ENCODE peak calls at places on chromosomes 6 and 20, in five cellular contexts. One of them, this sample, is unnamed.

GRCh38 chr20:12949429-12949980 is 59.3 kb upstream of the SPTLC3 start:
- DNase-seq in lung: no peak
- DNase-seq in neural progenitor cell: no peak
- DNase-seq in thoracic aorta: no peak
- DNase-seq in testis: no peak
- DNase-seq in this sample: no peak

GRCh38 chr6:21668794-21669193 is 75.2 kb downstream of the SOX4 start:
- DNase-seq in lung: no peak
- DNase-seq in neural progenitor cell: no peak
- DNase-seq in thoracic aorta: no peak
- DNase-seq in testis: no peak
- DNase-seq in this sample: no peak

GRCh38 chr20:58716476-58717277 is 24.1 kb downstream of the NPEPL1 start:
- DNase-seq in lung: peak
- DNase-seq in neural progenitor cell: peak
- DNase-seq in thoracic aorta: no peak
- DNase-seq in testis: no peak
- DNase-seq in this sample: no peak

GRCh38 chr6:112087136-112087908 is at the start of the genes FAM229B and TUBE1:
- DNase-seq in lung: peak
- DNase-seq in neural progenitor cell: peak
- DNase-seq in thoracic aorta: peak
- DNase-seq in testis: peak
- DNase-seq in this sample: peak

GRCh38 chr6:119612176-119612870 is 262.8 kb upstream of the MAN1A1 start:
- DNase-seq in lung: no peak
- DNase-seq in neural progenitor cell: no peak
- DNase-seq in thoracic aorta: no peak
- DNase-seq in testis: no peak
- DNase-seq in this sample: no peak

GRCh38 chr20:34907616-34908469 is 31.4 kb downstream of the ACSS2 start:
- DNase-seq in lung: peak
- DNase-seq in neural progenitor cell: peak
- DNase-seq in thoracic aorta: peak
- DNase-seq in testis: peak
- DNase-seq in this sample: peak

GRCh38 chr6:164151161-164151728 is 736.7 kb downstream of the QKI start:
- DNase-seq in lung: no peak
- DNase-seq in neural progenitor cell: peak
- DNase-seq in thoracic aorta: no peak
- DNase-seq in testis: peak
- DNase-seq in this sample: no peak

GRCh38 chr6:12803486-12803885 is 86.9 kb downstream of the PHACTR1 start:
- DNase-seq in lung: no peak
- DNase-seq in neural progenitor cell: no peak
- DNase-seq in thoracic aorta: no peak
- DNase-seq in testis: no peak
- DNase-seq in this sample: no peak

GRCh38 chr6:132752255-132752654 is 5.4 kb downstream of the VNN2 start:
- DNase-seq in lung: no peak
- DNase-seq in neural progenitor cell: no peak
- DNase-seq in thoracic aorta: no peak
- DNase-seq in testis: no peak
- DNase-seq in this sample: no peak

GRCh38 chr6:14530385-14530784 is 412.8 kb downstream of the CD83 start:
- DNase-seq in lung: no peak
- DNase-seq in neural progenitor cell: no peak
- DNase-seq in thoracic aorta: no peak
- DNase-seq in testis: no peak
- DNase-seq in this sample: no peak

GRCh38 chr6:163500105-163500504 is 85.6 kb downstream of the QKI start:
- DNase-seq in lung: no peak
- DNase-seq in neural progenitor cell: no peak
- DNase-seq in thoracic aorta: no peak
- DNase-seq in testis: no peak
- DNase-seq in this sample: no peak

GRCh38 chr20:15760217-15760567 is 813.1 kb downstream of the KIF16B start:
- DNase-seq in lung: no peak
- DNase-seq in neural progenitor cell: no peak
- DNase-seq in thoracic aorta: no peak
- DNase-seq in testis: no peak
- DNase-seq in this sample: no peak

GRCh38 chr6:43954311-43955131 is 172.7 kb downstream of the MRPL14 start:
- DNase-seq in lung: no peak
- DNase-seq in neural progenitor cell: no peak
- DNase-seq in thoracic aorta: no peak
- DNase-seq in testis: no peak
- DNase-seq in this sample: no peak

GRCh38 chr6:77430506-77430905 is 32.8 kb downstream of the HTR1B start:
- DNase-seq in lung: no peak
- DNase-seq in neural progenitor cell: no peak
- DNase-seq in thoracic aorta: no peak
- DNase-seq in testis: no peak
- DNase-seq in this sample: no peak

GRCh38 chr20:48047453-48047852 is 262.2 kb upstream of the SULF2 start:
- DNase-seq in lung: no peak
- DNase-seq in neural progenitor cell: no peak
- DNase-seq in thoracic aorta: no peak
- DNase-seq in testis: no peak
- DNase-seq in this sample: no peak

GRCh38 chr20:21707267-21707666 is 1.8 kb downstream of the PAX1 start:
- DNase-seq in lung: no peak
- DNase-seq in neural progenitor cell: no peak
- DNase-seq in thoracic aorta: no peak
- DNase-seq in testis: no peak
- DNase-seq in this sample: no peak

GRCh38 chr6:89313006-89313405 is 2.1 kb downstream of the GABRR2 start:
- DNase-seq in lung: no peak
- DNase-seq in neural progenitor cell: no peak
- DNase-seq in thoracic aorta: peak
- DNase-seq in testis: peak
- DNase-seq in this sample: no peak

GRCh38 chr6:134347916-134348805 is 30.2 kb upstream of the SGK1 start:
- DNase-seq in lung: no peak
- DNase-seq in neural progenitor cell: no peak
- DNase-seq in thoracic aorta: no peak
- DNase-seq in testis: no peak
- DNase-seq in this sample: no peak

GRCh38 chr6:47473791-47474351 is 3.7 kb upstream of the CD2AP start:
- DNase-seq in lung: no peak
- DNase-seq in neural progenitor cell: no peak
- DNase-seq in thoracic aorta: no peak
- DNase-seq in testis: no peak
- DNase-seq in this sample: no peak

GRCh38 chr20:41923604-41924003 is 305.4 kb upstream of the CHD6 start:
- DNase-seq in lung: no peak
- DNase-seq in neural progenitor cell: no peak
- DNase-seq in thoracic aorta: no peak
- DNase-seq in testis: no peak
- DNase-seq in this sample: no peak

GRCh38 chr6:128070406-128070805 is 169.5 kb upstream of the THEMIS start:
- DNase-seq in lung: no peak
- DNase-seq in neural progenitor cell: no peak
- DNase-seq in thoracic aorta: no peak
- DNase-seq in testis: no peak
- DNase-seq in this sample: no peak

DNA sequence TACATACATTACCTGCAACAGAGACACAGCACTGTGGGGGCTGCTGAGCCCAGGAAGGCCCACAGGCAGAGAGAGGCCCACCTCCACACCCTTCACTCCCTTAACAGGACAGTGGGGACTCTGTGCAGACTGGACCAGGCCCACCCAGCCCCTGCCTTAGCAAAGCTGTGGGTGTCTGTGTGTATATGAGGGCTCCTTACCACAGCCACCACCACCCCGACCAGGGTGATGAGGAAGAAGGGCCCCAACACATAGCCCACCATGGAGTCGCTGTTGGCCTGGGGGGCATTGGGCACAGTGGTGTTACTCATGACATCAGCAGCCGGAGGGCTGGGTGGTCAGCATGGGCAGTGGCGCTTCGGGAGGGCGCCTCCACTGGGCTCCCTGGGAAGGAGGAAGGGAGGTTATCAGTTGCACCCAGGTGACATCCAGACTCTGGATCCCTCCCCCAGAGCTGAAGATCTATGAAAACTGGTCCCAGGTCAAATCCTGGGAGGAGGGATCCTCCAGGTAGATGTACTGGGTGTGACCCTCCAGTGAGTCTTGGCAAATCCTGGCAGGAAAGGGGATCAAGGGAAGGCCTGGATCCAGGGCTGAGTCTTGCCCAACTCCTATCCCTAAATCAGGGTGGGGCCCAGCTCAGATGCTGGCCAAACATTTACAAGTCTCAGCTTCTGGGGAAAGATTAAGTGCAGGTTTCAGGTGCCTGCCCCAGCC is 1.2 kb downstream of the SMIM29 start:
- DNase-seq in lung: no peak
- DNase-seq in neural progenitor cell: no peak
- DNase-seq in thoracic aorta: no peak
- DNase-seq in testis: no peak
- DNase-seq in this sample: no peak
- H3K27ac ChIP-seq in lung: no peak
- H3K27ac ChIP-seq in neural progenitor cell: peak
- H3K27ac ChIP-seq in thoracic aorta: peak
- H3K27ac ChIP-seq in testis: peak
- H3K27ac ChIP-seq in this sample: no peak

DNA sequence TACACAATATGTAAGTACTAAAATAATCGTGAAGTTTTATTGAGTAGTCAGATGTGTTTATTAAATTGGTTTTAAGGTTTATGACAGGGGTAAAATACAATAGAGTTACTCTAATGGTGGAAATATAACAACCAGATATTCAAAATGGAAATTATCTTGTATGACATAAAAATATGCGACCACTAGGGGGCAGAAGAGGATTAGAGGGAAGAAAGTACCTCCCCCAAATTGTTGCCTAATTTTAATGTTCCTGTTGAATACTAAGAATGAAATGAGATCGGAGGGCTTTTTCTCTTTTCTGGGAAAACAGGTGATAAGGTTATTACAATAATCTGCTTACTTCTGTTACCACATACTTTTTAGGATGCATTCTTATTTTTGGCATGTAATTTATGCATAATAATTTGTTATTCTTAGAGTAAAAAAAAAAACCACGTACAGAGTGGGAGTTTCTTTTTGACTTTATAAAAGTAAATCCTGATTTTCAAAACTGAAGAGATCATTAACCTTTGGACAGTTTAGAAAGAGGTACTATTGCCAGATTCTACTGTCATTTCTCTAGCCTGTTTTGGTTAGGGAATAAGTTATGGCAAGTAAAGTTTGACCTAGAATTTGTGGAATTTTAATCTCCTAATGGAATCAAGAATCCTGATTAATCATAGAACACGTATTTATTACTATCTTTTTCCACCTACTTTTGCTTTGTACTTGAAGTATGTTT is 159.2 kb downstream of the CD109 start:
- DNase-seq in lung: no peak
- DNase-seq in neural progenitor cell: peak
- DNase-seq in thoracic aorta: no peak
- DNase-seq in testis: peak
- DNase-seq in this sample: peak
- H3K4me3 ChIP-seq in lung: no peak
- H3K4me3 ChIP-seq in neural progenitor cell: no peak
- H3K4me3 ChIP-seq in thoracic aorta: peak
- H3K4me3 ChIP-seq in testis: no peak
- H3K4me3 ChIP-seq in this sample: no peak

GRCh38 chr6:154457881-154458284 is 52.6 kb downstream of the CNKSR3 start:
- DNase-seq in lung: no peak
- DNase-seq in neural progenitor cell: no peak
- DNase-seq in thoracic aorta: no peak
- DNase-seq in testis: no peak
- DNase-seq in this sample: no peak
- H3K27ac ChIP-seq in lung: no peak
- H3K27ac ChIP-seq in neural progenitor cell: no peak
- H3K27ac ChIP-seq in thoracic aorta: peak
- H3K27ac ChIP-seq in testis: peak
- H3K27ac ChIP-seq in this sample: no peak

GRCh38 chr6:79687759-79688158 is 56.6 kb downstream of the SH3BGRL2 start:
- DNase-seq in lung: no peak
- DNase-seq in neural progenitor cell: peak
- DNase-seq in thoracic aorta: no peak
- DNase-seq in testis: no peak
- DNase-seq in this sample: no peak

GRCh38 chr6:79684821-79685220 is 53.7 kb downstream of the SH3BGRL2 start:
- DNase-seq in lung: no peak
- DNase-seq in neural progenitor cell: no peak
- DNase-seq in thoracic aorta: no peak
- DNase-seq in testis: no peak
- DNase-seq in this sample: no peak

DNA sequence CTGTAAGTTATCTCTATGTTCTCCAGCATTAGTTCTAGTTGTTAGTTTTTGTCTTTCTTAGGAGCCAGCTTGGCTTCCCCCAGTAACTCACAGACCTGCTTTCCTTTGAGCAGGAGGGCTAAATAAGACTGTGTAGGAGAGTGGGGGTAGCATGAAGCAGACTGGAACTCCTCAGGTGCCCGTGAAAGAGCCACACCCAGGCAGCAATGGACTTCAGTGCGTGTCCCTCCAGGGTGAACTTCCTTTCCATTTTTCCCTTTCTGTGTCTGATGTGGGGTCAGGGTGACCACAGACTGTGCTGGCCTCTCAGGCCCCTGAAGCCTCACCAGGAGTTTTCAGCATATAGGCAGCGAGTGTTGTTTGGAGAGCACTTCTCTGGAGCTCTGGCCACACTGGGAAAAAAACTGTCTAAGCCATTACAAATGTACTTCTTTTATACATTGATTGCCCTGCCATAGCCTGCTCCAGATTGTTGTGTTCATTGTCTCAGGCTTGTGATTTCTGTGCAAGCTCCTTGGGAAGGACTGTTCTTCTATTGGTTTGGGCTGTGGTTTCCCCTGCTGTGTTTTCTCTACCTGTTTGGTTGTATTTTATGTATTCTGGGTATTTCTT is 55.7 kb downstream of the SH3BGRL2 start:
- DNase-seq in lung: no peak
- DNase-seq in neural progenitor cell: no peak
- DNase-seq in thoracic aorta: no peak
- DNase-seq in testis: no peak
- DNase-seq in this sample: no peak
- H3K4me3 ChIP-seq in lung: no peak
- H3K4me3 ChIP-seq in neural progenitor cell: no peak
- H3K4me3 ChIP-seq in thoracic aorta: no peak
- H3K4me3 ChIP-seq in testis: no peak
- H3K4me3 ChIP-seq in this sample: no peak

GRCh38 chr20:31740208-31740607 is 1.1 kb downstream of the TPX2 start:
- DNase-seq in lung: no peak
- DNase-seq in neural progenitor cell: peak
- DNase-seq in thoracic aorta: no peak
- DNase-seq in testis: no peak
- DNase-seq in this sample: no peak
- H3K27ac ChIP-seq in lung: no peak
- H3K27ac ChIP-seq in neural progenitor cell: no peak
- H3K27ac ChIP-seq in thoracic aorta: no peak
- H3K27ac ChIP-seq in testis: peak
- H3K27ac ChIP-seq in this sample: peak

GRCh38 chr20:3811421-3812258 is 8.7 kb upstream of the AP5S1 start:
- DNase-seq in lung: peak
- DNase-seq in neural progenitor cell: no peak
- DNase-seq in thoracic aorta: peak
- DNase-seq in testis: peak
- DNase-seq in this sample: peak
- H3K4me3 ChIP-seq in lung: peak
- H3K4me3 ChIP-seq in neural progenitor cell: no peak
- H3K4me3 ChIP-seq in thoracic aorta: peak
- H3K4me3 ChIP-seq in testis: peak
- H3K4me3 ChIP-seq in this sample: peak